ENCODE peak calls at places on chromosomes 12 and 14, in seven cellular contexts. G, F, I, V, J, M and D are unnamed samples.

GRCh38 chr12:14970467-14970866 is 2.4 kb upstream of the PDE6H start:
- DNase-seq in G (no peak), J (no peak), V (no peak), F (no peak), M (no peak), I (no peak), D (no peak)

GRCh38 chr12:14901228-14901562 is 15.5 kb upstream of the MGP start:
- DNase-seq in J (no peak), G (peak), I (peak), M (no peak), V (no peak), F (no peak), D (no peak)

GRCh38 chr14:50839048-50839447 is 8.1 kb upstream of the NIN start:
- DNase-seq in J (no peak), G (no peak), I (no peak), F (no peak), M (no peak), V (no peak), D (no peak)

GRCh38 chr12:13745100-13745678 is 236.2 kb downstream of the GRIN2B start:
- DNase-seq in J (no peak), M (no peak), G (no peak), F (peak), V (no peak), I (no peak), D (no peak)

GRCh38 chr14:100780246-100780645 is 45.7 kb upstream of the MEG3 start:
- DNase-seq in V (no peak), I (no peak), F (peak), G (peak), M (no peak), J (no peak), D (peak)

GRCh38 chr12:50734409-50735263 is 29.3 kb upstream of the ATF1 start:
- DNase-seq in J (no peak), M (peak), G (no peak), I (peak), F (no peak), V (no peak), D (no peak)

GRCh38 chr12:3493225-3494049 is 2.4 kb downstream of the PRMT8 start:
- DNase-seq in G (no peak), V (no peak), I (peak), F (no peak), M (no peak), J (no peak), D (no peak)

GRCh38 chr14:33686218-33686617 is 264.7 kb downstream of the EGLN3 start:
- DNase-seq in V (no peak), J (no peak), M (no peak), F (no peak), I (no peak), G (no peak), D (no peak)

GRCh38 chr12:75848533-75848932 is 183.0 kb downstream of the PHLDA1 start:
- DNase-seq in F (no peak), M (no peak), I (no peak), J (no peak), G (no peak), V (no peak), D (no peak)

GRCh38 chr14:96754845-96755184 is 42.4 kb upstream of the VRK1 start:
- DNase-seq in V (no peak), I (peak), J (no peak), M (no peak), F (no peak), G (peak), D (no peak)

GRCh38 chr14:24418492-24418873 is 11.0 kb downstream of the CBLN3 start:
- DNase-seq in V (no peak), M (no peak), I (no peak), F (peak), G (no peak), J (no peak), D (no peak)

GRCh38 chr12:20050166-20050565 is 318.2 kb upstream of the PDE3A start:
- DNase-seq in G (no peak), M (no peak), J (no peak), V (no peak), F (no peak), I (no peak), D (no peak)

GRCh38 chr12:78088391-78088832 is 257.7 kb downstream of the NAV3 start:
- DNase-seq in M (no peak), V (no peak), J (no peak), G (no peak), F (no peak), I (no peak), D (no peak)

GRCh38 chr12:49539406-49540228 is 787 bp downstream of the KCNH3 start:
- DNase-seq in I (no peak), F (peak), J (no peak), V (no peak), G (peak), M (no peak), D (peak)

GRCh38 chr12:49537231-49537708 is 1.6 kb upstream of the KCNH3 start:
- DNase-seq in G (no peak), J (no peak), F (peak), M (no peak), I (peak), V (no peak), D (no peak)

GRCh38 chr12:49536526-49537195 is 2.2 kb upstream of the KCNH3 start:
- DNase-seq in G (peak), M (no peak), F (peak), J (no peak), I (no peak), V (peak), D (peak)

GRCh38 chr12:49538740-49539403 is at the start of gene KCNH3:
- DNase-seq in V (peak), M (peak), G (peak), J (peak), I (peak), F (peak), D (peak)

GRCh38 chr12:49537709-49538601 is 875 bp upstream of the KCNH3 start:
- DNase-seq in J (no peak), M (no peak), I (peak), G (peak), F (peak), V (no peak), D (peak)
- TF ChIP-seq CTCF in J (no peak), M (no peak), I (no peak), G (no peak), F (no peak), V (no peak), D (no peak)

DNA sequence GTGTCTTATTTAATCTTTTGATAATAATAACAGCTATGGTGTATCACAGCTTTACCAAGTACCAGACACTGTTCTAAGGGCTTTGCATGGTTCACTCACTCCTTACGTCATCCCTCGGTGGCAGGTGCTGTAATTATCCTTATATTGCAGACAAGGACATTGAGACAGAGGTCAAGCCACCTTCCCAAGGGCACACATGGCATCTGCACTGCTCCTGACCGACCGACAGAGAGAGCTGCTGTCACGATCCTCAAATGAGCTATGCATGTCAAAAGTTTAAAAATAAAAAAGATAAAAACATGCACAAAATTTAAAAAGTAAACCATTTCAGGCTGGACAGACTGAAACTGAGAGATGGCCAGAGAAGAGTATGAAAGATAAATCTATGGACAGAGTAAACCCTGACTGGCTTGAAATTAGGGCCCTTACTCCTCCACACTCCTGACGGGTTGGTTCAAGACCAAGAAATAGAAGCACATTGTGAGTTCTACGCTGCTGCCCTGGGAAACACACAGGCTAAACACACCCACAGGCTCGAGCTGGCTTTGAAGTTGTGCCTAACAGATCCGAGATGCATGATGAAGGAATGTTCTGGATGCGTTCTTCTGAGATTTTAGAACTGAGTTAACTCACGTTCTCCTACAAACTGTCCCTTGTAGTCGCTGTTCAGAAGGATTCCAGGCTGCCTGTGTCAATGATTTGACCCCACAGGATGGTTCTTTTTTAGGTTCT is 268.7 kb downstream of the ZFP36L1 start:
- DNase-seq in F (no peak), I (no peak), M (no peak), V (no peak), G (no peak), J (no peak), D (no peak)
- TF ChIP-seq POLR2AphosphoS5 in F (peak), I (no peak), M (no peak), V (no peak), G (peak), J (no peak), D (no peak)

DNA sequence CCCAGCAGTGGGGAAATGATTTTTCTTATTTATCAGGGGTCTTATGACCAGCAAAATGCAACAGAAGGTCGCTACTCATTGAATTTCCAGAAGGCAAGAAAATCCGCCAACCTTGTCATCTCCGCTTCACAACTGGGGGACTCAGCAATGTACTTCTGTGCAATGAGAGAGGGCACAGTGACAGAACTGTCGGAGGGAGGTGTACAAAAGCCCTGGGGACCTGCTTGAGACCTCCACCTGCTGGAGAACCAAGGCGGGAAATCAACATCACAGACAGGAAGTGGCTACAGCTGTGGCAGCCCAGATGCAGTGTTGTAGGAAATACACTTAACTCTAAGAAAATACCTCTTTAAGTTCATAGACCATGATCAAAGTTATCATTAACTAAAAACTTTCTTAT is 250.9 kb upstream of the OR4E1 start:
- DNase-seq in J (no peak), G (no peak), I (peak), M (no peak), F (no peak), V (no peak), D (peak)
- TF ChIP-seq CTCF in J (no peak), G (no peak), I (peak), M (no peak), F (no peak), V (no peak), D (peak)

DNA sequence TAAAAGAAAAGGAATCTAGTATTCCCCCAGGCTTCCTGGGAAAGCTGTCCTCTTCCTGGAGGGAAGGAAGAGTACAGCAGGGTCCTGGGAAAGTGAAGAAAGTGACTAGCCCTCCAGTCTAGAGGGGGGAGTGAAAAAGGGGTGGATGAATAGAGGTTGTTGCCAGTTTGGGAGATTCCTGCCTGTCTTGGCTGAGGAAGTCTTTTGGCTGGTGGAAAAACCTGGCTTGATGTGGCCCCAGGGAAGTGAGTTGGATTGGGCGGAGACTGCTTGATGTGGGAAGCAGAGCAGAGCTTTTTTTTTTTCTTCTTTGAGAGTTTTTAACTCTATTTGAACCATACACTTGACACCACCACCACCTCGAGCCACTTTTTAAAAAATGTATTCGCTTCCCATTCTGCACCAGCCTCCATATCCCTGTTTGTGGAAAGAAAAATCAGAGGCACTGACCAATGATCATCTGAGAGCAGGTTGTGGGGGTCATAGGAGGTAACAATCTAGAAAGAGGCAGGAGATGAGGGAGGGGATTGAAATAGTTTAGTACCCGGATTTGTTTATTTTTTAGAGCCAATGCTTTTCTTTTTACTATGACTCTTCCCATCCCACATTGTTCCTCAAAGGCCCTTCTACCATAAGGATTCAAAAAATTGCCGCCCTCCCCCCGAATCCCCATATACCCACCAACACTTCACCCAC is 718 bp upstream of the DTX3 start:
- DNase-seq in G (peak), I (peak), F (no peak), M (no peak), V (no peak), J (peak), D (no peak)
- TF ChIP-seq POLR2AphosphoS5 in G (peak), I (no peak), F (no peak), M (no peak), V (no peak), J (peak), D (peak)

DNA sequence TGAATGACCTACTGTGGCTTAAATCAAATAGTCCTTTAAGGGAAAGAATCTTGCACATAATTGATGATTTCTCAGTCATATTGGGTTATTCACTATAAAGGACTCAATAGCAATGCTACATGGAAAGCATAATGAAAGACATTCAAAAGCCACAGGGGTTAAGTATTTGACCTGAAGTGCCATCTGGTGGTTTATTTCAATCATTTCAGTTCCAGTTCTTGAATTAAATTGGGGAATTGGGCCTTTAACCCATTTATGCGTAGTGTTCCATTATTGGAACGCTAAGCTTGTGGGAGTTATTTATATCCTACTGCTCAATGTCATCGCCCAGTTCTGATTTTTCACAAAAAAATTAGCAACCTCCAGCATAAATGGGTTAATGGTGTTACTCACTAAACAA is 41.3 kb upstream of the C12orf71 start:
- DNase-seq in J (no peak), V (no peak), F (no peak), I (peak), G (no peak), M (no peak), D (no peak)
- TF ChIP-seq CTCF in J (peak), V (no peak), F (no peak), I (peak), G (peak), M (no peak), D (no peak)

GRCh38 chr12:32907166-32907565 is 10.6 kb upstream of the PKP2 start:
- DNase-seq in V (no peak), G (no peak), I (no peak), J (no peak), F (no peak), M (no peak), D (no peak)
- TF ChIP-seq POLR2AphosphoS5 in V (no peak), G (no peak), I (no peak), J (no peak), F (no peak), M (no peak), D (no peak)

GRCh38 chr14:77763316-77763715 is 2.4 kb upstream of the SNW1 start:
- DNase-seq in I (peak), G (no peak), F (no peak), M (no peak), V (no peak), J (no peak), D (no peak)

GRCh38 chr14:77760381-77761204 is at the start of gene SNW1:
- DNase-seq in M (peak), F (peak), I (peak), V (peak), G (peak), J (peak), D (peak)

GRCh38 chr14:77763978-77764377 is 3.0 kb upstream of the SNW1 start:
- DNase-seq in I (no peak), J (no peak), G (no peak), V (no peak), M (no peak), F (no peak), D (no peak)

GRCh38 chr14:77761205-77761931 is 412 bp upstream of the SNW1 start:
- DNase-seq in M (no peak), V (no peak), F (no peak), J (no peak), G (peak), I (peak), D (no peak)
- TF ChIP-seq CTCF in M (peak), V (no peak), F (no peak), J (no peak), G (no peak), I (peak), D (no peak)

GRCh38 chr12:56333679-56334489 is at the start of gene PAN2:
- DNase-seq in V (peak), I (peak), J (peak), M (peak), F (peak), G (peak), D (peak)
- TF ChIP-seq POLR2AphosphoS5 in V (peak), I (peak), J (peak), M (peak), F (peak), G (peak), D (peak)

GRCh38 chr14:102317564-102318248 is 1.8 kb upstream of the ZNF839 start:
- DNase-seq in V (peak), I (peak), F (no peak), J (no peak), G (peak), M (no peak), D (peak)
- TF ChIP-seq CTCF in V (peak), I (no peak), F (no peak), J (no peak), G (no peak), M (no peak), D (no peak)